ENCODE peak calls at places on chromosome 1, in five cellular contexts. I is cardiac muscle cell, V is HCT116, Y is omental fat pad, N is fibroblast of the aortic adventitia. Q is an unnamed sample.

GRCh38 chr1:41015894-41016470 is 5.5 kb downstream of the SLFNL1 start:
- DNase-seq in I (no peak), V (no peak), Y (no peak), N (no peak), Q (no peak)

GRCh38 chr1:206704239-206704638 is 19.5 kb downstream of the MAPKAPK2 start:
- DNase-seq in I (no peak), V (no peak), Y (no peak), N (no peak), Q (peak)

GRCh38 chr1:12078938-12079861 is 16.1 kb downstream of the TNFRSF8 start:
- DNase-seq in I (peak), V (peak), Y (no peak), N (peak), Q (no peak)

GRCh38 chr1:144101397-144102050 is 129.7 kb upstream of the FAM72C start:
- DNase-seq in I (peak), V (no peak), Y (peak), N (no peak), Q (peak)

GRCh38 chr1:174023438-174023837 is 1.3 kb upstream of the RC3H1 start:
- DNase-seq in I (peak), V (peak), Y (no peak), N (no peak), Q (no peak)

GRCh38 chr1:66527688-66528087 is 6.3 kb upstream of the SGIP1 start:
- DNase-seq in I (no peak), V (no peak), Y (no peak), N (peak), Q (no peak)

GRCh38 chr1:162391790-162392563 is 10.4 kb downstream of the C1orf226 start:
- DNase-seq in I (peak), V (peak), Y (no peak), N (peak), Q (no peak)

GRCh38 chr1:94783342-94784264 is 36.6 kb upstream of the SLC44A3 start:
- DNase-seq in I (no peak), V (no peak), Y (no peak), N (peak), Q (peak)

GRCh38 chr1:247387500-247387899 is 28.5 kb upstream of the NLRP3 start:
- DNase-seq in I (no peak), V (no peak), Y (no peak), N (no peak), Q (no peak)

GRCh38 chr1:70745199-70745598 is 302.4 kb downstream of the PTGER3 start:
- DNase-seq in I (no peak), V (peak), Y (no peak), N (peak), Q (no peak)

GRCh38 chr1:96521994-96522760 is 199.4 kb upstream of the PTBP2 start:
- DNase-seq in I (no peak), V (no peak), Y (no peak), N (peak), Q (no peak)

GRCh38 chr1:167360120-167360519 is 139.4 kb downstream of the POU2F1 start:
- DNase-seq in I (no peak), V (no peak), Y (no peak), N (no peak), Q (no peak)

GRCh38 chr1:23394176-23394575 is 24.5 kb upstream of the ZNF436 start:
- DNase-seq in I (peak), V (no peak), Y (no peak), N (peak), Q (no peak)

GRCh38 chr1:23393706-23394105 is 24.1 kb upstream of the ZNF436 start:
- DNase-seq in I (no peak), V (no peak), Y (no peak), N (peak), Q (peak)

GRCh38 chr1:23395849-23396248 is 26.2 kb upstream of the ZNF436 start:
- DNase-seq in I (no peak), V (no peak), Y (no peak), N (no peak), Q (no peak)

GRCh38 chr1:23395162-23395724 is 25.6 kb upstream of the ZNF436 start:
- DNase-seq in I (peak), V (no peak), Y (no peak), N (no peak), Q (no peak)

DNA sequence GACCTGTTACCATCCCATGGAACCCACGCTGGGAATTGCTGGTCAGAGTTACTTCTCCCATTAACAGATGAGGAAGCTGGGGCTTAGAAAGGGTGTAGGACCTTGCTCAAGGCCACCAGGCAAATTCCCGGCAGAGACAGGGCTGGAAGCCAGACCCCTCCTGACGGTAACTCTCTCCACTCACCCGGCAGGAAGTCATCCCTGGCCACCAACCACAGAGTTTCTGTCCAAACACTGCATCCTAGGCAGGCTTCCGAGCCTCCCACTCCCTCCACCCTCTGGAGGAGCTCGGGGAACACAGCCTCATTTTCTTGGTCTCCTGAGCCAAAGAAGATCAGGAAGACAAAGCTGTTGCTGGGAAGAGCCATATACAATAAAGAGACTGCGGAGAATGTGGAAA is 25.0 kb upstream of the ZNF436 start:
- DNase-seq in I (peak), V (no peak), Y (no peak), N (peak), Q (peak)
- TF ChIP-seq CTCF in I (peak), V (no peak), Y (no peak), N (peak), Q (no peak)

GRCh38 chr1:245361056-245361455 is 206.3 kb downstream of the KIF26B start:
- DNase-seq in I (no peak), V (no peak), Y (no peak), N (no peak), Q (no peak)
- TF ChIP-seq CTCF in I (no peak), V (no peak), Y (no peak), N (no peak), Q (no peak)

GRCh38 chr1:246043556-246043955 is 463.5 kb downstream of the SMYD3 start:
- DNase-seq in I (no peak), V (no peak), Y (no peak), N (no peak), Q (no peak)
- TF ChIP-seq CTCF in I (no peak), V (no peak), Y (no peak), N (no peak), Q (no peak)

DNA sequence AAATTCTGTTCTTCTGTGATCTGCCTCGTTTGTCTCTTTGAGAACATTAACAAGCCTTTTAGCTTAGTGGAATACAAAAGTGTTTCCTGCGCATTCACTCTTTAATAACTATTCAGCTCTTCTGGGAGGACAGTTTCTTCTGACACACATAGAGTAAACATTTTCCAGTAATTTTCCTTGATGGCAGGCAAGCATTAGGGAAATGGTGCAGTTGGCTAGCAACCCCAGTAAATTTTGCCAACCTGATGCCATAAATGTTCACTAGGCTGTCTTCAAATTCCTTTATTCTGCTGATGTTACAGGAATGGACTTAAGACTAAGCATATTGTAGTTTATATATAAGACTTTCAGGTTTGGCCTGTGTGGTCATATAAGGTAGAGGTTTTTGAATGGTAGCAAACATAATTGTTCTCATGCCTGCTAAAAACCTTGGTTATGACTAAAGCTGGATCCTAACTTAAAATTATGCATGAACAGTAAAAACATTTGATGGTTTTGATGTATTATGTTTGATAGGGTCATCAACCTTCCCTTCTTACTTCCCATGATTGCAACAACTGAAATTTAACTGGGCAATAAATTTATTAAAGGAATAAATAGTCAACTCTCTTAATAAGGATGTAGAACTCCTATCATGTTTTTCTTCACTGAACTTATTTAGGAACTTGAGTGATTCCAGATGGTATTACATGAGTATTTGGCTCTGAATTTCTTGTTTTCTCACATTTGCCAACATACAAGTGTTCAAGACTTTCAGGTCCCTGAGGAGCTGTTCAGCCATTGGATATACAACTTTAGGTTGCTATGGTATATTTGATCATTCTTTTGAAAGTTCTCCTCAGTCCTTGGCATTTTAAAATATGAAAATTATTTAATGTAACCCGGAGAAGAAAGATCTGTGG is 223.4 kb downstream of the FMN2 start:
- DNase-seq in I (no peak), V (no peak), Y (no peak), N (peak), Q (no peak)
- TF ChIP-seq CTCF in I (no peak), V (no peak), Y (no peak), N (no peak), Q (no peak)

DNA sequence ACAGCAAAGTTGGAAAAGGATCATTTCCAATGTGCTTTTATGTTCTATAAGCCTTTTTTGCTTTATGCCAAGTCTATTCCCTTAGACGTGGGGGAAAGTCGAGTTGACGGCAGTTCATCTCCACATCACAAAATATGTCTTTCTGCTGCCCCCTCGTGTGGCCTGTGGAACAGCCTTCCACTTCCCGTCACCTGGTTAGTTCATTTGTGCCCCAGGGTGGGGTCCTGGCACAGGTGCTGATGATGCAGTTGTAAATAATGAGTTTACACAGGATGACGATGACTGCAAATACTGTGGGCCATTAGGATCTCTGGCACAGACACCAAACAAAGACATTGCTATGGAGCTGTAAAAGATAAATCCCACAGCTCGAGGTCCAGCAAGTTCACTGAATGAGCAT is 10.0 kb upstream of the OTUD3 start:
- DNase-seq in I (no peak), V (no peak), Y (no peak), N (no peak), Q (no peak)
- TF ChIP-seq CTCF in I (no peak), V (peak), Y (no peak), N (no peak), Q (no peak)

GRCh38 chr1:86756062-86756406 is 51.7 kb downstream of the SH3GLB1 start:
- DNase-seq in I (no peak), V (no peak), Y (no peak), N (no peak), Q (no peak)
- TF ChIP-seq CTCF in I (no peak), V (no peak), Y (no peak), N (no peak), Q (no peak)

DNA sequence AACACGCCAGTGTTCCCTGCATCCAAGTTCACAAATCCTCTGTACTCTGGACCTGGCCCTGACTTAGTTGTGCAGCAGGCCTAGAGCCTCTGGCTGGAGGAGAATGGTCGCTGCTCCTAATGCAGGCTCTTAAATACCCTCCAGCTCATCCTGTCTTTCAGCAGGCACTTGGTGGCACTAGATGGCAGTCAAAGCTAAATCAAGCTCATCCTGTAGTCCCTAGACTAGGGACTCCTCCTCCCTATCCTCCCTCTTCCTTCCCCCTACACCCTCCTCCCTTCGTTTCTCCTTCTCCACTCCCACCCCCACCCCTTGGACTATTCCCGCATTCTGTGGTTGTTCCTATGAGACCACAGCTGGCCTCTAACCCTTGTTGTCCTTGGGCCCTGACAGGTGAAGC is 41.5 kb upstream of the MTR start:
- DNase-seq in I (peak), V (peak), Y (no peak), N (peak), Q (no peak)
- TF ChIP-seq CTCF in I (no peak), V (peak), Y (no peak), N (peak), Q (no peak)

GRCh38 chr1:8870118-8870517 is 8.4 kb downstream of the ENO1 start:
- DNase-seq in I (no peak), V (no peak), Y (no peak), N (no peak), Q (no peak)

GRCh38 chr1:8870605-8871538 is 7.6 kb downstream of the ENO1 start:
- DNase-seq in I (no peak), V (no peak), Y (no peak), N (no peak), Q (no peak)

GRCh38 chr1:8873001-8873400 is 5.5 kb downstream of the ENO1 start:
- DNase-seq in I (no peak), V (no peak), Y (no peak), N (no peak), Q (no peak)

GRCh38 chr1:8871965-8872399 is 6.5 kb downstream of the ENO1 start:
- DNase-seq in I (no peak), V (no peak), Y (no peak), N (no peak), Q (no peak)

GRCh38 chr1:8871539-8871935 is 6.9 kb downstream of the ENO1 start:
- DNase-seq in I (no peak), V (no peak), Y (no peak), N (no peak), Q (no peak)
- TF ChIP-seq CTCF in I (peak), V (peak), Y (no peak), N (no peak), Q (peak)